ENCODE peak calls at places on chromosome 22, in four cellular contexts. One of them, this sample, is unnamed.

GRCh38 chr22:48188211-48188845 is 1425.9 kb downstream of the TBC1D22A start:
- DNase-seq in GM12878: no peak
- DNase-seq in K562: peak; percentile 19
- DNase-seq in HCT116: no peak
- DNase-seq in this sample: no peak

GRCh38 chr22:22714600-22715361 is 70.4 kb downstream of the GGTLC2 start:
- DNase-seq in GM12878: peak; percentile 40
- DNase-seq in K562: peak; percentile 59
- DNase-seq in HCT116: no peak
- DNase-seq in this sample: no peak

GRCh38 chr22:48902001-48902869 is 925.4 kb downstream of the BRD1 start:
- DNase-seq in GM12878: no peak
- DNase-seq in K562: no peak
- DNase-seq in HCT116: no peak
- DNase-seq in this sample: no peak

GRCh38 chr22:41501209-41501608 is 32.3 kb downstream of the ACO2 start:
- DNase-seq in GM12878: peak; percentile 27
- DNase-seq in K562: no peak
- DNase-seq in HCT116: no peak
- DNase-seq in this sample: peak; percentile 33

GRCh38 chr22:31288496-31289235 is 3.6 kb downstream of the PIK3IP1 start:
- DNase-seq in GM12878: no peak
- DNase-seq in K562: no peak
- DNase-seq in HCT116: no peak
- DNase-seq in this sample: no peak

GRCh38 chr22:38924197-38924952 is 33.0 kb upstream of the APOBEC3A start:
- DNase-seq in GM12878: no peak
- DNase-seq in K562: no peak
- DNase-seq in HCT116: peak; percentile 80
- DNase-seq in this sample: no peak

GRCh38 chr22:21455334-21456089 is 11.7 kb upstream of the TMEM191C start:
- DNase-seq in GM12878: no peak
- DNase-seq in K562: no peak
- DNase-seq in HCT116: no peak
- DNase-seq in this sample: no peak

GRCh38 chr22:31289335-31289734 is 3.0 kb downstream of the PIK3IP1 start:
- DNase-seq in GM12878: no peak
- DNase-seq in K562: no peak
- DNase-seq in HCT116: no peak
- DNase-seq in this sample: no peak

GRCh38 chr22:19608114-19608494 is 83.9 kb upstream of the CLDN5 start:
- DNase-seq in GM12878: no peak
- DNase-seq in K562: no peak
- DNase-seq in HCT116: no peak
- DNase-seq in this sample: no peak

GRCh38 chr22:25172153-25172552 is 27.5 kb upstream of the CRYBB3 start:
- DNase-seq in GM12878: no peak
- DNase-seq in K562: no peak
- DNase-seq in HCT116: peak; percentile 8
- DNase-seq in this sample: peak; percentile 49

GRCh38 chr22:48491451-48491941 is 1336.2 kb downstream of the BRD1 start:
- DNase-seq in GM12878: no peak
- DNase-seq in K562: no peak
- DNase-seq in HCT116: no peak
- DNase-seq in this sample: no peak

GRCh38 chr22:40602231-40602630 is 34.3 kb downstream of the MRTFA start:
- DNase-seq in GM12878: no peak
- DNase-seq in K562: no peak
- DNase-seq in HCT116: no peak
- DNase-seq in this sample: no peak

GRCh38 chr22:37292641-37293040 is 10.3 kb downstream of the CYTH4 start:
- DNase-seq in GM12878: no peak
- DNase-seq in K562: no peak
- DNase-seq in HCT116: no peak
- DNase-seq in this sample: no peak

GRCh38 chr22:27850000-27850465 is 48.5 kb upstream of the MN1 start:
- DNase-seq in GM12878: no peak
- DNase-seq in K562: no peak
- DNase-seq in HCT116: no peak
- DNase-seq in this sample: no peak

GRCh38 chr22:23047265-23047664 is 23.1 kb upstream of the GNAZ start:
- DNase-seq in GM12878: no peak
- DNase-seq in K562: no peak
- DNase-seq in HCT116: no peak
- DNase-seq in this sample: no peak

GRCh38 chr22:25210831-25211230 is 8.6 kb upstream of the CRYBB2 start:
- DNase-seq in GM12878: no peak
- DNase-seq in K562: no peak
- DNase-seq in HCT116: no peak
- DNase-seq in this sample: no peak

GRCh38 chr22:37607912-37608476 is 640 bp upstream of the GGA1 start:
- DNase-seq in GM12878: peak; percentile 94
- DNase-seq in K562: no peak
- DNase-seq in HCT116: no peak
- DNase-seq in this sample: peak; percentile 67

GRCh38 chr22:47111626-47112373 is 349.4 kb downstream of the TBC1D22A start:
- DNase-seq in GM12878: no peak
- DNase-seq in K562: no peak
- DNase-seq in HCT116: no peak
- DNase-seq in this sample: no peak

GRCh38 chr22:22746963-22747933 is 102.8 kb downstream of the GGTLC2 start:
- DNase-seq in GM12878: no peak
- DNase-seq in K562: no peak
- DNase-seq in HCT116: no peak
- DNase-seq in this sample: no peak

GRCh38 chr22:24436553-24436952 is 9.2 kb downstream of the ADORA2A start:
- DNase-seq in GM12878: no peak
- DNase-seq in K562: no peak
- DNase-seq in HCT116: no peak
- DNase-seq in this sample: peak; percentile 8

GRCh38 chr22:17772249-17772962 is 1.9 kb downstream of the BID start:
- DNase-seq in GM12878: no peak
- DNase-seq in K562: no peak
- DNase-seq in HCT116: no peak
- DNase-seq in this sample: peak; percentile 87

GRCh38 chr22:25113316-25113721 is 86.3 kb upstream of the CRYBB3 start:
- DNase-seq in GM12878: no peak
- DNase-seq in K562: no peak
- DNase-seq in HCT116: no peak
- DNase-seq in this sample: no peak

GRCh38 chr22:17106161-17106784 is 14.9 kb downstream of the TMEM121B start:
- DNase-seq in GM12878: no peak
- DNase-seq in K562: no peak
- DNase-seq in HCT116: no peak
- DNase-seq in this sample: no peak

DNA sequence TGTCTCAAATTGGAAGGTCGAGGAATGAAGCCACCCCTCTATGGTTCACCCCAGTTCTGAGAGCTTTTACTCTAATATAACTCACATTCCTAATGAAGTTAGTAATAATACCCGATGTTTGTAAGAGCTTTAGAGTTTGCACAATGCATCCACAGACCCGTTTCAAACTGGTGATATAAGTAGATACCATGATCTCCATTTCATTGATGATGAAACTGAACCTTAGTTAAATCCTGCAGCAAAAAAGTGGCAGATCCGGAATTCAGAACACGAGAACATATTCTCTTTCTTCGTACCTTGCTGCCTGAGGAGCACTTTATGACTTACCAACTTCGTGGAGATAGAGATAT is 757 bp upstream of the RBFOX2 start:
- DNase-seq in GM12878: no peak
- DNase-seq in K562: no peak
- DNase-seq in HCT116: no peak
- DNase-seq in this sample: no peak
- H3K27ac ChIP-seq in GM12878: no peak overlapping the region
- H3K27ac ChIP-seq in K562: peak overlapping the region; percentile 72
- H3K27ac ChIP-seq in HCT116: no peak overlapping the region
- H3K27ac ChIP-seq in this sample: peak overlapping the region; percentile 47

GRCh38 chr22:26283330-26283729 is 114.1 kb downstream of the SEZ6L start:
- DNase-seq in GM12878: no peak
- DNase-seq in K562: no peak
- DNase-seq in HCT116: no peak
- DNase-seq in this sample: no peak

GRCh38 chr22:26286091-26286780 is 117.0 kb downstream of the SEZ6L start:
- DNase-seq in GM12878: no peak
- DNase-seq in K562: no peak
- DNase-seq in HCT116: no peak
- DNase-seq in this sample: no peak

GRCh38 chr22:26287382-26288228 is 118.3 kb downstream of the SEZ6L start:
- DNase-seq in GM12878: no peak
- DNase-seq in K562: no peak
- DNase-seq in HCT116: no peak
- DNase-seq in this sample: no peak

GRCh38 chr22:26289486-26290250 is 120.4 kb downstream of the SEZ6L start:
- DNase-seq in GM12878: no peak
- DNase-seq in K562: no peak
- DNase-seq in HCT116: no peak
- DNase-seq in this sample: no peak

GRCh38 chr22:26285632-26286031 is 116.4 kb downstream of the SEZ6L start:
- DNase-seq in GM12878: no peak
- DNase-seq in K562: no peak
- DNase-seq in HCT116: no peak
- DNase-seq in this sample: no peak
- TF ChIP-seq MAX in GM12878: no peak
- TF ChIP-seq MAX in K562: no peak
- TF ChIP-seq MAX in HCT116: no peak
- TF ChIP-seq MAX in this sample: no peak

DNA sequence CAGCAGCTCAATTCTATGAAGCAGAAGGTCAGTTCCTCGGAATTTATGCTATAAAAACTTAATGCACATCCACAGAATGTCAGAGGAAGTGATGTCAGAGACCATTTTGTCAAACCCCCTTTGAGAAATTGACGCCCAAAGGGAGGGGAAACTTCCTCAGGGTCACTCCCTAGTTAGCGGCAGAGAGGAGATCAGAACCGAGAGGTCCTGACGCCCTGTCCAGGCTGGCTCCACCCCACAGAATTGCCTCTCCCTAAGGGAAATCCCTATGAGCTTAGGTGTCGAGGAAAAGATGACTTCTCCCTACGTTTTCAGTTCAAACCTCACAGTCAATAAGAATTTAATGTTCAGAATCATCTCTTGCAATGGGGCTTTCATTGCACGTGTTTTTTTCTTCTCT is 148.9 kb upstream of the TIMP3 start:
- DNase-seq in GM12878: no peak
- DNase-seq in K562: peak; percentile 8
- DNase-seq in HCT116: no peak
- DNase-seq in this sample: no peak
- TF ChIP-seq ZBTB33 in GM12878: no peak
- TF ChIP-seq ZBTB33 in K562: no peak
- TF ChIP-seq ZBTB33 in HCT116: no peak
- TF ChIP-seq ZBTB33 in this sample: no peak

GRCh38 chr22:33889748-33890147 is 30.5 kb downstream of the LARGE1 start:
- DNase-seq in GM12878: no peak
- DNase-seq in K562: no peak
- DNase-seq in HCT116: no peak
- DNase-seq in this sample: no peak
- H3K27ac ChIP-seq in GM12878: peak overlapping the region; percentile 72
- H3K27ac ChIP-seq in K562: no peak overlapping the region
- H3K27ac ChIP-seq in HCT116: no peak overlapping the region
- H3K27ac ChIP-seq in this sample: no peak overlapping the region

GRCh38 chr22:30016596-30016995 is 63.7 kb upstream of the HORMAD2 start:
- DNase-seq in GM12878: no peak
- DNase-seq in K562: no peak
- DNase-seq in HCT116: no peak
- DNase-seq in this sample: no peak
- TF ChIP-seq MAX in GM12878: no peak
- TF ChIP-seq MAX in K562: no peak
- TF ChIP-seq MAX in HCT116: no peak
- TF ChIP-seq MAX in this sample: no peak

This sample was measured in SK-N-SH.